ENCODE peak calls at places on chromosomes 13 and 19, in five cellular contexts. One of them, this sample, is unnamed.

GRCh38 chr13:100510208-100510997 is 78.2 kb downstream of the GGACT start:
- DNase-seq in neuronal stem cell: no peak
- DNase-seq in stimulated activated naive CD4-positive, alpha-beta T cell treated with Interleukin-2 at 50 U/mL for 16 hours: no peak
- DNase-seq in thoracic aorta: no peak
- DNase-seq in neural progenitor cell: peak; percentile 50
- DNase-seq in this sample: no peak

GRCh38 chr19:38506723-38507550 is 73.4 kb downstream of the RYR1 start:
- DNase-seq in neural progenitor cell: peak; percentile 90
- DNase-seq in thoracic aorta: peak; percentile 23
- DNase-seq in stimulated activated naive CD4-positive, alpha-beta T cell treated with Interleukin-2 at 50 U/mL for 16 hours: peak; percentile 85
- DNase-seq in neuronal stem cell: peak; percentile 48
- DNase-seq in this sample: peak; percentile 91

GRCh38 chr13:91017669-91018053 is 329.8 kb upstream of the MIR17HG start:
- DNase-seq in neuronal stem cell: no peak
- DNase-seq in stimulated activated naive CD4-positive, alpha-beta T cell treated with Interleukin-2 at 50 U/mL for 16 hours: no peak
- DNase-seq in thoracic aorta: no peak
- DNase-seq in neural progenitor cell: no peak
- DNase-seq in this sample: no peak

GRCh38 chr13:51626749-51627148 is 42.5 kb downstream of the WDFY2 start:
- DNase-seq in thoracic aorta: no peak
- DNase-seq in stimulated activated naive CD4-positive, alpha-beta T cell treated with Interleukin-2 at 50 U/mL for 16 hours: no peak
- DNase-seq in neural progenitor cell: no peak
- DNase-seq in neuronal stem cell: no peak
- DNase-seq in this sample: no peak

GRCh38 chr19:29858000-29858596 is 46.3 kb downstream of the CCNE1 start:
- DNase-seq in stimulated activated naive CD4-positive, alpha-beta T cell treated with Interleukin-2 at 50 U/mL for 16 hours: peak; percentile 23
- DNase-seq in neural progenitor cell: peak; percentile 74
- DNase-seq in thoracic aorta: no peak
- DNase-seq in neuronal stem cell: no peak
- DNase-seq in this sample: peak; percentile 76

GRCh38 chr19:3633559-3633988 is 7.0 kb upstream of the CACTIN start:
- DNase-seq in neuronal stem cell: no peak
- DNase-seq in neural progenitor cell: no peak
- DNase-seq in thoracic aorta: no peak
- DNase-seq in stimulated activated naive CD4-positive, alpha-beta T cell treated with Interleukin-2 at 50 U/mL for 16 hours: no peak
- DNase-seq in this sample: no peak

GRCh38 chr13:50167224-50167947 is 152.1 kb downstream of the KCNRG start:
- DNase-seq in thoracic aorta: no peak
- DNase-seq in neural progenitor cell: no peak
- DNase-seq in stimulated activated naive CD4-positive, alpha-beta T cell treated with Interleukin-2 at 50 U/mL for 16 hours: no peak
- DNase-seq in neuronal stem cell: no peak
- DNase-seq in this sample: peak; percentile 29

GRCh38 chr19:5430237-5430636 is 25.0 kb upstream of the ZNRF4 start:
- DNase-seq in thoracic aorta: no peak
- DNase-seq in neural progenitor cell: peak; percentile 33
- DNase-seq in stimulated activated naive CD4-positive, alpha-beta T cell treated with Interleukin-2 at 50 U/mL for 16 hours: no peak
- DNase-seq in neuronal stem cell: no peak
- DNase-seq in this sample: no peak

GRCh38 chr13:43804461-43805070 is 17.8 kb upstream of the ENOX1 start:
- DNase-seq in thoracic aorta: no peak
- DNase-seq in neural progenitor cell: peak; percentile 71
- DNase-seq in neuronal stem cell: peak; percentile 59
- DNase-seq in stimulated activated naive CD4-positive, alpha-beta T cell treated with Interleukin-2 at 50 U/mL for 16 hours: no peak
- DNase-seq in this sample: peak; percentile 51

GRCh38 chr19:20167020-20167644 is at the start of gene ZNF486:
- DNase-seq in thoracic aorta: peak; percentile 97
- DNase-seq in neuronal stem cell: peak; percentile 96
- DNase-seq in neural progenitor cell: peak; percentile 98
- DNase-seq in stimulated activated naive CD4-positive, alpha-beta T cell treated with Interleukin-2 at 50 U/mL for 16 hours: peak; percentile 90
- DNase-seq in this sample: peak; percentile 76